ENCODE peak calls at places on chromosome 10, in nine cellular contexts. V is colonic mucosa, N is upper lobe of right lung, G is PC-3, J is spleen, E is heart left ventricle, F is Panc1, K is fibroblast of lung, U is mammary epithelial cell. B is an unnamed sample. For H3K27me3, the result is how much of the 10 kb centered on the place peaks cover.

GRCh38 chr10:12499066-12499465 is 149.7 kb downstream of the CAMK1D start:
- DNase-seq in V (no peak), N (no peak), G (no peak), J (no peak), E (no peak), F (no peak), K (no peak), U (no peak), B (no peak)

GRCh38 chr10:122499491-122499941 is 38.2 kb downstream of the HTRA1 start:
- DNase-seq in V (peak), N (no peak), G (no peak), J (peak), E (peak), F (no peak), K (peak), U (no peak), B (no peak)

GRCh38 chr10:11153766-11154165 is 136.1 kb downstream of the CELF2 start:
- DNase-seq in V (no peak), N (no peak), G (no peak), J (no peak), E (no peak), F (no peak), K (no peak), U (no peak), B (no peak)

GRCh38 chr10:17473228-17473950 is 19.0 kb upstream of the ST8SIA6 start:
- DNase-seq in V (no peak), N (no peak), G (no peak), J (no peak), E (no peak), F (no peak), K (no peak), U (no peak), B (no peak)

GRCh38 chr10:87723500-87723899 is 63.8 kb downstream of the PAPSS2 start:
- DNase-seq in V (peak), N (no peak), G (peak), J (no peak), E (no peak), F (no peak), K (no peak), U (no peak), B (no peak)

GRCh38 chr10:91987397-91988037 is 63.9 kb downstream of the BTAF1 start:
- DNase-seq in V (no peak), N (no peak), G (no peak), J (no peak), E (no peak), F (no peak), K (peak), U (no peak), B (no peak)

GRCh38 chr10:128063736-128064614 is 62.2 kb downstream of the MKI67 start:
- DNase-seq in V (no peak), N (peak), G (no peak), J (peak), E (peak), F (no peak), K (no peak), U (peak), B (no peak)

GRCh38 chr10:77625379-77625778 is 12.2 kb downstream of the KCNMA1 start:
- DNase-seq in V (no peak), N (no peak), G (no peak), J (no peak), E (no peak), F (no peak), K (no peak), U (no peak), B (no peak)

GRCh38 chr10:13787015-13787421 is 200.3 kb downstream of the PRPF18 start:
- DNase-seq in V (peak), N (no peak), G (no peak), J (peak), E (peak), F (no peak), K (no peak), U (peak), B (peak)

GRCh38 chr10:2392145-2392812 is 655.0 kb upstream of the ADARB2 start:
- DNase-seq in V (no peak), N (no peak), G (no peak), J (no peak), E (no peak), F (no peak), K (no peak), U (no peak), B (no peak)

GRCh38 chr10:125839176-125839575 is 15.8 kb downstream of the BCCIP start:
- DNase-seq in V (no peak), N (no peak), G (no peak), J (no peak), E (no peak), F (no peak), K (no peak), U (no peak), B (no peak)

GRCh38 chr10:82981137-82981723 is 1106.2 kb downstream of the NRG3 start:
- DNase-seq in V (no peak), N (no peak), G (no peak), J (no peak), E (no peak), F (no peak), K (peak), U (peak), B (no peak)

GRCh38 chr10:72170263-72170662 is 45.5 kb upstream of the ANAPC16 start:
- DNase-seq in V (peak), N (peak), G (peak), J (no peak), E (no peak), F (no peak), K (no peak), U (no peak), B (no peak)

GRCh38 chr10:99937630-99938029 is 72.1 kb downstream of the DNMBP start:
- DNase-seq in V (no peak), N (no peak), G (no peak), J (no peak), E (no peak), F (no peak), K (no peak), U (no peak), B (no peak)

GRCh38 chr10:47378606-47379444 is 5.3 kb downstream of the ZNF488 start:
- DNase-seq in V (peak), N (no peak), G (no peak), J (peak), E (no peak), F (no peak), K (no peak), U (no peak), B (no peak)

GRCh38 chr10:63083904-63084689 is 49.0 kb upstream of the NRBF2 start:
- DNase-seq in V (peak), N (no peak), G (peak), J (no peak), E (peak), F (peak), K (peak), U (peak), B (peak)

GRCh38 chr10:71396714-71397339 is at the start of gene CDH23:
- DNase-seq in V (no peak), N (peak), G (no peak), J (no peak), E (peak), F (no peak), K (no peak), U (no peak), B (no peak)

GRCh38 chr10:99779335-99779734 is 3.1 kb upstream of the ABCC2 start:
- DNase-seq in V (no peak), N (no peak), G (peak), J (no peak), E (peak), F (peak), K (peak), U (peak), B (no peak)

GRCh38 chr10:119651514-119652327 is 541 bp downstream of the BAG3 start:
- DNase-seq in V (peak), N (peak), G (no peak), J (peak), E (peak), F (no peak), K (no peak), U (no peak), B (no peak)

GRCh38 chr10:121942749-121943148 is 14.9 kb upstream of the ATE1 start:
- DNase-seq in V (no peak), N (no peak), G (peak), J (no peak), E (peak), F (no peak), K (peak), U (peak), B (no peak)

GRCh38 chr10:11440250-11441150 is 170.9 kb downstream of the USP6NL start:
- DNase-seq in V (no peak), N (no peak), G (no peak), J (no peak), E (no peak), F (no peak), K (no peak), U (no peak), B (no peak)

GRCh38 chr10:5545426-5545777 is 20.6 kb downstream of the CALML3 start:
- DNase-seq in V (no peak), N (no peak), G (no peak), J (no peak), E (no peak), F (no peak), K (peak), U (no peak), B (no peak)

GRCh38 chr10:118664321-118664720 is 68.9 kb upstream of the PRLHR start:
- DNase-seq in V (no peak), N (no peak), G (no peak), J (no peak), E (no peak), F (no peak), K (no peak), U (no peak), B (no peak)

GRCh38 chr10:70903262-70903921 is 15.0 kb upstream of the PCBD1 start:
- DNase-seq in V (peak), N (no peak), G (peak), J (peak), E (peak), F (no peak), K (peak), U (peak), B (no peak)

GRCh38 chr10:78255796-78256638 is 222.4 kb downstream of the RPS24 start:
- DNase-seq in V (peak), N (no peak), G (peak), J (no peak), E (peak), F (peak), K (peak), U (peak), B (no peak)

GRCh38 chr10:71067098-71067760 is 145.1 kb upstream of the UNC5B start:
- DNase-seq in V (no peak), N (no peak), G (no peak), J (no peak), E (no peak), F (no peak), K (no peak), U (no peak), B (no peak)

GRCh38 chr10:6384031-6384430 is 181.3 kb downstream of the PFKFB3 start:
- DNase-seq in V (no peak), N (no peak), G (no peak), J (no peak), E (no peak), F (no peak), K (no peak), U (no peak), B (no peak)

GRCh38 chr10:80411681-80412230 is 3.4 kb downstream of the PRXL2A start:
- DNase-seq in V (no peak), N (no peak), G (no peak), J (no peak), E (no peak), F (no peak), K (no peak), U (peak), B (no peak)

GRCh38 chr10:114917927-114918672 is 19.9 kb upstream of the TRUB1 start:
- DNase-seq in V (no peak), N (no peak), G (peak), J (no peak), E (no peak), F (no peak), K (no peak), U (peak), B (no peak)

GRCh38 chr10:102455893-102456471 is 4.6 kb upstream of the C10orf95 start:
- DNase-seq in V (no peak), N (no peak), G (no peak), J (no peak), E (no peak), F (no peak), K (peak), U (peak), B (no peak)

GRCh38 chr10:33180390-33180789 is 154.1 kb downstream of the NRP1 start:
- DNase-seq in V (no peak), N (no peak), G (peak), J (no peak), E (no peak), F (no peak), K (no peak), U (no peak), B (no peak)

GRCh38 chr10:1620803-1621202 is 116.5 kb downstream of the ADARB2 start:
- DNase-seq in V (no peak), N (no peak), G (no peak), J (no peak), E (no peak), F (no peak), K (no peak), U (no peak), B (no peak)

GRCh38 chr10:36465604-36466379 is 659.6 kb upstream of the ANKRD30A start:
- DNase-seq in V (no peak), N (no peak), G (peak), J (no peak), E (no peak), F (no peak), K (no peak), U (no peak), B (no peak)

GRCh38 chr10:102727037-102727818 is 12.8 kb downstream of the SFXN2 start:
- DNase-seq in V (no peak), N (peak), G (no peak), J (no peak), E (no peak), F (no peak), K (no peak), U (no peak), B (no peak)

GRCh38 chr10:50558368-50558767 is 65.4 kb downstream of the SGMS1 start:
- DNase-seq in V (no peak), N (no peak), G (no peak), J (no peak), E (no peak), F (no peak), K (peak), U (no peak), B (no peak)

GRCh38 chr10:129057856-129058663 is 409.0 kb upstream of the MGMT start:
- DNase-seq in V (no peak), N (no peak), G (no peak), J (peak), E (no peak), F (no peak), K (no peak), U (no peak), B (peak)

GRCh38 chr10:113381906-113382562 is 170.8 kb upstream of the HABP2 start:
- DNase-seq in V (no peak), N (no peak), G (peak), J (no peak), E (peak), F (no peak), K (peak), U (no peak), B (peak)

GRCh38 chr10:110426294-110427153 is 71.2 kb upstream of the DUSP5 start:
- DNase-seq in V (no peak), N (peak), G (no peak), J (no peak), E (peak), F (no peak), K (peak), U (no peak), B (no peak)
- H3K27ac ChIP-seq in V (no peak), N (peak), G (peak), J (no peak), E (peak), F (peak), K (peak), U (no peak), B (no peak)

GRCh38 chr10:43221419-43222293 is 45.2 kb downstream of the RASGEF1A start:
- DNase-seq in V (no peak), N (peak), G (peak), J (peak), E (peak), F (no peak), K (no peak), U (no peak), B (no peak)
- TF ChIP-seq CTCF in V (no peak), N (no peak), G (peak), J (peak), E (no peak), F (no peak), K (no peak), U (no peak), B (no peak)

GRCh38 chr10:133168617-133169031 is 8.6 kb downstream of the KNDC1 start:
- DNase-seq in V (no peak), N (no peak), G (no peak), J (no peak), E (no peak), F (no peak), K (no peak), U (no peak), B (no peak)
- H3K27me3 ChIP-seq in V (under half), N (under half), G (under half), J (under half), E (under half), F (under half), K (under half), U (under half), B (under half)

DNA sequence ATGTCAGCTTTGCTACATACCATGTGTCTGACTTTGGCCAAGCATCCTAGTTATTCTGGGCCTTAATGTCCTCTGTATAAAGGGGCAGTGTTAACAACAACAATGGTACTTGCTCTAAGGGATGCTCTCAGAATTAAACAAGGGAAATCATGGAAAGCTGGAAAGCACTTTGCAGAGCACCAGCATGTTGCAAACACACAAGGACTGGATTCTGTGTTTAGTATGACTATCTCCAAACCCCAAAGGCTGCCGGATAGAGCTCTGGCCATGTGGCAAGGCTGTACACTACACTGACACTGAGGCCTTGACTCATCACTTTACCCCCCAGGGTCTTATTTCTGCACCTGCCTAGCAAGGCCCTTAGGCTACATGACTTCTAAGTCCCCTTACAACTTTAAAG is 74.8 kb downstream of the FAM13C start:
- DNase-seq in V (no peak), N (no peak), G (no peak), J (no peak), E (no peak), F (no peak), K (no peak), U (no peak), B (no peak)
- H3K27ac ChIP-seq in V (no peak), N (no peak), G (no peak), J (no peak), E (no peak), F (no peak), K (no peak), U (no peak), B (no peak)

GRCh38 chr10:58818889-58819288 is 306.2 kb downstream of the BICC1 start:
- DNase-seq in V (no peak), N (no peak), G (peak), J (no peak), E (no peak), F (no peak), K (peak), U (peak), B (no peak)
- TF ChIP-seq CTCF in V (no peak), N (no peak), G (peak), J (no peak), E (no peak), F (no peak), K (no peak), U (no peak), B (no peak)

DNA sequence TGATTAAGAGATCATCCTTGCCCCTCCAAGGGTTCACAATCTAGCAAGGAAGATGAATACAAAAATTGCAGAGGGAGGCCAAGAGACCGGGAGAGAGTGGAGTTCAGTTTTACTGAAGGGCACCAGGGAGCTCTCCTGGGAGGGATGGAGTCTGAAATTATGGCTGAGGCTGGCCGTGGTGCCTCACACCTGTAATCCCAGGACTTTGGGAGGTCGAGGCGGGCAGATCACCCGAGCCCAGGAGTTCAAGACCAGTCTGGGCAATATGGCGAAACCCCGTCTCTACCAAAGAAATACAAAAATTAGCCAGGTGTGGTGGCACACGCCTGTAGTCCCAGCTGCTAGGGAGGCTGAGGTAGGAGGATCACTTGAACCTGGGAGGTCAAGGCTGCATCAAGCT is 51.4 kb upstream of the MXI1 start:
- DNase-seq in V (no peak), N (no peak), G (no peak), J (peak), E (no peak), F (no peak), K (no peak), U (no peak), B (no peak)
- H3K27me3 ChIP-seq in V (under half), N (under half), G (under half), J (under half), E (under half), F (under half), K (under half), U (under half), B (half or more)

GRCh38 chr10:79399242-79399831 is 46.1 kb downstream of the ZCCHC24 start:
- DNase-seq in V (peak), N (peak), G (no peak), J (peak), E (peak), F (no peak), K (peak), U (peak), B (no peak)
- H3K27ac ChIP-seq in V (peak), N (peak), G (no peak), J (no peak), E (peak), F (no peak), K (peak), U (no peak), B (no peak)

DNA sequence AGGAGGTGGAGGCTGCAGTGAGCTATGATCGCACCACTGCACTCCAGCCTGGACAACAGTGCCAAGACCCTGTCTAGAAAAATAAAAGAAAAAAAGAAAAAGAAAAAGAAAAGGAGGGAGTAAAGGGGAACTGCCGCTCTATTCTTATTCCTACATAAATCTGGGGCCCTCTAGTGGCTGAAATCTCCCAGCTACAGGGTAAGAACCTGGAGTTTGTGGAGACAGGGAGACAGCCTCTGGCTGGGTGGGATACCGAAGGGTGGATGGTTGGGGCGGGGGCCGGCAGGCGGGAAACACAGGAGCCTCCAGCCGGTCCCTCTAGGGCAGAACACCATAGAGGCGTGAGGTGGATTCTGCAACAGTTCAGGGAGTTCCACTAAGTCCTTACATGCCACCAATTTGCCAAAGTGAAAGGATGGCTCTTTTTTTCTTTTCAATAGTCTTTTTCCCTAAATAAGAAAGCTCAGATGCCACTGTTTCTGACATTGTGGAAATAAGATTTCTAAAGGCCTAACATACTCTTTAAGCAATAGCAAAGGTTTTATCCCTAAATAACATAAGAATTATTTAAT is 117.3 kb downstream of the SVIL start:
- DNase-seq in V (peak), N (no peak), G (peak), J (no peak), E (no peak), F (no peak), K (peak), U (no peak), B (no peak)
- TF ChIP-seq CTCF in V (peak), N (peak), G (peak), J (no peak), E (peak), F (peak), K (peak), U (peak), B (no peak)